ENCODE peak calls at places on chromosomes 6 and 20, in four cellular contexts. One of them, this sample, is unnamed.
A peak's percentile ranks its signal among the peaks of the same experiment; 100 is the strongest.

GRCh38 chr20:64043768-64044167 is 5.7 kb downstream of the SOX18 start:
- DNase-seq in neural progenitor cell: no peak
- DNase-seq in pancreas: no peak
- DNase-seq in endodermal cell: no peak
- DNase-seq in this sample: no peak

GRCh38 chr6:89204096-89204495 is 13.1 kb downstream of the GABRR1 start:
- DNase-seq in pancreas: no peak
- DNase-seq in neural progenitor cell: no peak
- DNase-seq in endodermal cell: no peak
- DNase-seq in this sample: no peak

GRCh38 chr6:90319044-90319443 is 22.4 kb upstream of the BACH2 start:
- DNase-seq in neural progenitor cell: no peak
- DNase-seq in pancreas: no peak
- DNase-seq in endodermal cell: no peak
- DNase-seq in this sample: no peak

GRCh38 chr6:26251354-26252081 is 113.5 kb upstream of the BTN3A2 start:
- DNase-seq in pancreas: no peak
- DNase-seq in neural progenitor cell: peak; percentile 89
- DNase-seq in endodermal cell: peak; percentile 94
- DNase-seq in this sample: peak; percentile 96

GRCh38 chr6:131164506-131164905 is 29.2 kb downstream of the AKAP7 start:
- DNase-seq in endodermal cell: no peak
- DNase-seq in pancreas: no peak
- DNase-seq in neural progenitor cell: no peak
- DNase-seq in this sample: no peak

GRCh38 chr20:60813066-60813465 is 439.0 kb upstream of the CDH4 start:
- DNase-seq in endodermal cell: no peak
- DNase-seq in pancreas: no peak
- DNase-seq in neural progenitor cell: no peak
- DNase-seq in this sample: no peak

GRCh38 chr6:56808871-56809359 is 146.0 kb upstream of the BEND6 start:
- DNase-seq in pancreas: no peak
- DNase-seq in endodermal cell: no peak
- DNase-seq in neural progenitor cell: no peak
- DNase-seq in this sample: no peak

GRCh38 chr20:39318911-39319310 is 356.8 kb downstream of the DHX35 start:
- DNase-seq in endodermal cell: no peak
- DNase-seq in pancreas: no peak
- DNase-seq in neural progenitor cell: no peak
- DNase-seq in this sample: no peak

GRCh38 chr20:40563296-40563950 is 125.6 kb downstream of the MAFB start:
- DNase-seq in neural progenitor cell: no peak
- DNase-seq in pancreas: no peak
- DNase-seq in endodermal cell: no peak
- DNase-seq in this sample: peak; percentile 33

GRCh38 chr6:136403166-136403980 is 113.7 kb upstream of the BCLAF1 start:
- DNase-seq in neural progenitor cell: no peak
- DNase-seq in endodermal cell: no peak
- DNase-seq in pancreas: no peak
- DNase-seq in this sample: peak; percentile 34

GRCh38 chr6:145627451-145627850 is 107.9 kb downstream of the EPM2A start:
- DNase-seq in pancreas: no peak
- DNase-seq in endodermal cell: no peak
- DNase-seq in neural progenitor cell: no peak
- DNase-seq in this sample: no peak

GRCh38 chr6:147936703-147937102 is 405.9 kb upstream of the SASH1 start:
- DNase-seq in pancreas: no peak
- DNase-seq in endodermal cell: no peak
- DNase-seq in neural progenitor cell: no peak
- DNase-seq in this sample: no peak

GRCh38 chr6:158031445-158032353 is 50.0 kb downstream of the SYNJ2 start:
- DNase-seq in pancreas: peak; percentile 33
- DNase-seq in neural progenitor cell: no peak
- DNase-seq in endodermal cell: peak; percentile 50
- DNase-seq in this sample: peak; percentile 46

GRCh38 chr6:170046786-170047626 is 243.9 kb downstream of the DLL1 start:
- DNase-seq in neural progenitor cell: no peak
- DNase-seq in pancreas: no peak
- DNase-seq in endodermal cell: no peak
- DNase-seq in this sample: no peak

GRCh38 chr6:30541515-30542403 is 14.5 kb downstream of the GNL1 start:
- DNase-seq in pancreas: peak; percentile 54
- DNase-seq in endodermal cell: peak; percentile 91
- DNase-seq in neural progenitor cell: peak; percentile 85
- DNase-seq in this sample: peak; percentile 85

GRCh38 chr6:90068264-90068663 is 174.0 kb downstream of the GJA10 start:
- DNase-seq in neural progenitor cell: no peak
- DNase-seq in endodermal cell: no peak
- DNase-seq in pancreas: no peak
- DNase-seq in this sample: peak; percentile 51

GRCh38 chr6:131948692-131949614 is 2.2 kb downstream of the CCN2 start:
- DNase-seq in pancreas: no peak
- DNase-seq in endodermal cell: no peak
- DNase-seq in neural progenitor cell: no peak
- DNase-seq in this sample: peak; percentile 50

GRCh38 chr6:27472182-27472616 is 706 bp downstream of the ZNF184 start:
- DNase-seq in endodermal cell: no peak
- DNase-seq in neural progenitor cell: peak; percentile 75
- DNase-seq in pancreas: no peak
- DNase-seq in this sample: peak; percentile 81

GRCh38 chr6:72826744-72827438 is 205.0 kb downstream of the KCNQ5 start:
- DNase-seq in neural progenitor cell: no peak
- DNase-seq in endodermal cell: no peak
- DNase-seq in pancreas: no peak
- DNase-seq in this sample: no peak

GRCh38 chr20:59027746-59028320 is 4.3 kb downstream of the ATP5F1E start:
- DNase-seq in neural progenitor cell: no peak
- DNase-seq in endodermal cell: no peak
- DNase-seq in pancreas: no peak
- DNase-seq in this sample: no peak

GRCh38 chr20:53841741-53842140 is 228.7 kb downstream of the BCAS1 start:
- DNase-seq in endodermal cell: no peak
- DNase-seq in pancreas: no peak
- DNase-seq in neural progenitor cell: no peak
- DNase-seq in this sample: no peak

GRCh38 chr20:50323209-50323608 is 132.6 kb downstream of the CEBPB start:
- DNase-seq in pancreas: no peak
- DNase-seq in neural progenitor cell: no peak
- DNase-seq in endodermal cell: peak; percentile 26
- DNase-seq in this sample: no peak

GRCh38 chr6:131023834-131024504 is 39.1 kb downstream of the EPB41L2 start:
- DNase-seq in endodermal cell: no peak
- DNase-seq in pancreas: no peak
- DNase-seq in neural progenitor cell: no peak
- DNase-seq in this sample: no peak

GRCh38 chr20:33160681-33161080 is 7.3 kb upstream of the BPIFA2 start:
- DNase-seq in endodermal cell: peak; percentile 5
- DNase-seq in neural progenitor cell: no peak
- DNase-seq in pancreas: no peak
- DNase-seq in this sample: no peak

GRCh38 chr6:163457637-163458561 is 43.4 kb downstream of the QKI start:
- DNase-seq in endodermal cell: no peak
- DNase-seq in neural progenitor cell: no peak
- DNase-seq in pancreas: no peak
- DNase-seq in this sample: no peak

GRCh38 chr20:44615876-44616603 is 33.7 kb downstream of the PKIG start:
- DNase-seq in neural progenitor cell: no peak
- DNase-seq in pancreas: no peak
- DNase-seq in endodermal cell: no peak
- DNase-seq in this sample: no peak

GRCh38 chr6:119145111-119145510 is 66.6 kb upstream of the FAM184A start:
- DNase-seq in endodermal cell: no peak
- DNase-seq in pancreas: no peak
- DNase-seq in neural progenitor cell: no peak
- DNase-seq in this sample: peak; percentile 23

GRCh38 chr6:73047801-73048200 is 177.5 kb downstream of the KHDC1L start:
- DNase-seq in neural progenitor cell: no peak
- DNase-seq in pancreas: no peak
- DNase-seq in endodermal cell: no peak
- DNase-seq in this sample: no peak

GRCh38 chr20:35641743-35642142 is 23.0 kb downstream of the CPNE1 start:
- DNase-seq in pancreas: no peak
- DNase-seq in neural progenitor cell: no peak
- DNase-seq in endodermal cell: no peak
- DNase-seq in this sample: no peak

GRCh38 chr6:158756977-158757752 is 62.0 kb downstream of the EZR start:
- DNase-seq in endodermal cell: peak; percentile 58
- DNase-seq in neural progenitor cell: no peak
- DNase-seq in pancreas: no peak
- DNase-seq in this sample: no peak

GRCh38 chr6:9405369-9405768 is 970.0 kb upstream of the SLC35B3 start:
- DNase-seq in endodermal cell: no peak
- DNase-seq in neural progenitor cell: no peak
- DNase-seq in pancreas: no peak
- DNase-seq in this sample: peak; percentile 14

GRCh38 chr20:32607324-32607723 is 22.2 kb upstream of the NOL4L start:
- DNase-seq in neural progenitor cell: no peak
- DNase-seq in pancreas: no peak
- DNase-seq in endodermal cell: no peak
- DNase-seq in this sample: no peak

GRCh38 chr6:119333063-119333609 is 16.4 kb downstream of the MAN1A1 start:
- DNase-seq in neural progenitor cell: no peak
- DNase-seq in pancreas: no peak
- DNase-seq in endodermal cell: no peak
- DNase-seq in this sample: no peak

GRCh38 chr6:158703840-158704822 is 54.3 kb downstream of the SYTL3 start:
- DNase-seq in endodermal cell: peak; percentile 95
- DNase-seq in neural progenitor cell: peak; percentile 84
- DNase-seq in pancreas: peak; percentile 75
- DNase-seq in this sample: peak; percentile 78

GRCh38 chr6:36674942-36675341 is 3.6 kb upstream of the CDKN1A start:
- DNase-seq in neural progenitor cell: no peak
- DNase-seq in endodermal cell: no peak
- DNase-seq in pancreas: no peak
- DNase-seq in this sample: no peak

GRCh38 chr6:75206338-75207210 is 721 bp upstream of the COL12A1 start:
- DNase-seq in neural progenitor cell: peak; percentile 48
- DNase-seq in endodermal cell: peak; percentile 68
- DNase-seq in pancreas: no peak
- DNase-seq in this sample: no peak

GRCh38 chr20:57603120-57603519 is 17.1 kb downstream of the ZBP1 start:
- DNase-seq in neural progenitor cell: no peak
- DNase-seq in pancreas: no peak
- DNase-seq in endodermal cell: no peak
- DNase-seq in this sample: no peak

GRCh38 chr20:49979030-49979832 is 3.5 kb upstream of the SNAI1 start:
- DNase-seq in neural progenitor cell: peak; percentile 88
- DNase-seq in endodermal cell: peak; percentile 92
- DNase-seq in pancreas: no peak
- DNase-seq in this sample: peak; percentile 70

DNA sequence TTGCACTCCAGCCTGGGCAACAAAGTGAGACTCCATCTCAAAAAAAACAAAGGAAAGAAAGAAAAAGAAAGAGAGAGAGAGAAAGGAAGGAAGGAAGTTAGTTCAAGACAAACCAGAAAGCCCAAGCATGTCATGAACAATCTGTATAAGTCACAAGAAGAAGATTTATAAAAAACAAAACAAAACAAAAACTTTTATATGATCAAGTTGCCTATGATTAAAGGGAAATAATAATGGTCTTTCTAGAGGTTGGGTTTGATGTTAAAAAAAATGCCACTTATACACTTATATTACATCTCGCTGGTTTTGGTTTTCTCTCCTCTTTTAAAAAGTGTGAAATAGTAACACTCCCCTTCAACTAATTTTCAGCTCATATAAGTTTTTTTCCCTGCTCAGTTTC is 146.2 kb upstream of the CARMIL1 start:
- DNase-seq in pancreas: no peak
- DNase-seq in endodermal cell: no peak
- DNase-seq in neural progenitor cell: no peak
- DNase-seq in this sample: no peak
- H3K27ac ChIP-seq in pancreas: no peak overlapping the region
- H3K27ac ChIP-seq in endodermal cell: no peak overlapping the region
- H3K27ac ChIP-seq in neural progenitor cell: no peak overlapping the region
- H3K27ac ChIP-seq in this sample: no peak overlapping the region

GRCh38 chr20:25540273-25540672 is 45.1 kb downstream of the NINL start:
- DNase-seq in neural progenitor cell: peak; percentile 65
- DNase-seq in pancreas: no peak
- DNase-seq in endodermal cell: peak; percentile 75
- DNase-seq in this sample: peak; percentile 70
- TF ChIP-seq CTCF in neural progenitor cell: peak; percentile 54
- TF ChIP-seq CTCF in pancreas: no peak
- TF ChIP-seq CTCF in endodermal cell: peak; percentile 64
- TF ChIP-seq CTCF in this sample: peak; percentile 59

GRCh38 chr6:161832622-161833021 is 558.8 kb upstream of the AGPAT4 start:
- DNase-seq in pancreas: no peak
- DNase-seq in endodermal cell: peak; percentile 50
- DNase-seq in neural progenitor cell: no peak
- DNase-seq in this sample: no peak
- H3K27ac ChIP-seq in pancreas: no peak overlapping the region
- H3K27ac ChIP-seq in endodermal cell: no peak overlapping the region
- H3K27ac ChIP-seq in neural progenitor cell: no peak overlapping the region
- H3K27ac ChIP-seq in this sample: no peak overlapping the region

DNA sequence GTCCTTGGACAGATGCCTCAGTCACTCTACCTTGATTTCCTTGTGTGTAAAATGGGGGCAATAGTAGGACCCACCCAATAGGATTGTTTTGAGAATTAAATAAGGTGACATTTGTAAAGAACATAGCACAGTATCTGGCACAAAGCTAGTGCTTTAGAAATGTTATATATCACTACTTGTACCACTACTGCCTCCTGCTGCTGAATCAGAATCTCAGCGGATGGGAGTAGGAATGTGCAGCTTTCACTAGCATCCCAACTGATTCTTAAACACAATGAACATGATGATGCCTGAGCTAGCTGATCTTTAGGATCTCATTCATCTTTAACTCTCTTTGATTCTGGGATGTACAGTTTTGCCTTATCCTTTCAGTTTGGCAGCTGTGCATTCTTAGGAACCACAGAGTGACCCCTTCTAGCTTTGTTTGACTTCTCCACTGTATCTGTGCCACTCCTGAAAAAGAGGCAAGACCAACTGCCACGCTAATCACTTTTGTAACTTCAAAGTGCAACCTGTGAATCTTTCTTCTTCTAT is 7.2 kb downstream of the PBOV1 start:
- DNase-seq in pancreas: no peak
- DNase-seq in endodermal cell: no peak
- DNase-seq in neural progenitor cell: peak; percentile 56
- DNase-seq in this sample: no peak
- TF ChIP-seq CTCF in pancreas: no peak
- TF ChIP-seq CTCF in endodermal cell: peak; percentile 75
- TF ChIP-seq CTCF in neural progenitor cell: peak; percentile 53
- TF ChIP-seq CTCF in this sample: peak; percentile 35

DNA sequence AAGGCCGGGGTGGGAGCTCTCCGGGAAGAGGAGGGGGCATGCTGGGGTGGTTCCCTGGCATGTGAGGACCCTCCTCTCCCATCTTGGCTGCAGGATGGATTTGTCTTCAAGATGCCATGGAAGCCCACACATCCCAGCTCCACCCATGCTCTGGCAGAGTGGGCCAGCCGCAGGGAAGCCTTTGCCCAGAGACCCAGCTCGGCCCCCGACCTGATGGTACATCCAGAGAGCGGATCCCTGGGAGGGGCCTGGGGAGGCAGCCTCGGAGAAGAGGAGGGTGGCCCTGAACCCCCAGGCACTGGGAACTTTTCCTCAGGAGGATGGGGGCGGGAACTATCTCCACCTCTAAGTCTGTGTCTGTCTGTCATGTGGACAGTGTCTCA is 4.8 kb downstream of the CDC25B start:
- DNase-seq in pancreas: no peak
- DNase-seq in endodermal cell: no peak
- DNase-seq in neural progenitor cell: no peak
- DNase-seq in this sample: no peak
- H3K27ac ChIP-seq in pancreas: no peak overlapping the region
- H3K27ac ChIP-seq in endodermal cell: no peak overlapping the region
- H3K27ac ChIP-seq in neural progenitor cell: no peak overlapping the region
- H3K27ac ChIP-seq in this sample: no peak overlapping the region

This sample was measured in A673.